ENCODE peak calls at places on chromosome 3, in eight cellular contexts. V, F, D, T, K, H, Y and C are unnamed samples.

GRCh38 chr3:13865581-13866405 is 14.1 kb downstream of the WNT7A start:
- DNase-seq in K (no peak), D (no peak), Y (no peak), T (no peak), H (no peak), V (no peak), F (no peak), C (no peak)

GRCh38 chr3:147360936-147361670 is 45.2 kb downstream of the ZIC4 start:
- DNase-seq in H (no peak), F (no peak), D (peak), K (peak), V (peak), T (no peak), Y (no peak), C (no peak)

GRCh38 chr3:64056616-64057165 is 33.4 kb upstream of the PSMD6 start:
- DNase-seq in Y (no peak), H (no peak), V (peak), D (no peak), K (peak), T (no peak), F (peak), C (no peak)

GRCh38 chr3:57952208-57952631 is 56.0 kb upstream of the FLNB start:
- DNase-seq in K (peak), T (peak), H (no peak), F (peak), D (peak), V (peak), Y (no peak), C (peak)

GRCh38 chr3:27596334-27596841 is 112.2 kb upstream of the SLC4A7 start:
- DNase-seq in Y (peak), H (no peak), T (no peak), F (no peak), V (peak), K (peak), D (no peak), C (no peak)

GRCh38 chr3:18376682-18377081 is 48.5 kb downstream of the SATB1 start:
- DNase-seq in K (no peak), H (no peak), F (no peak), D (no peak), T (no peak), Y (no peak), V (no peak), C (no peak)

GRCh38 chr3:138389841-138390581 is 41.6 kb downstream of the MRAS start:
- DNase-seq in V (peak), K (peak), Y (no peak), D (peak), H (no peak), F (peak), T (no peak), C (no peak)

GRCh38 chr3:66452247-66453040 is 48.4 kb downstream of the LRIG1 start:
- DNase-seq in Y (no peak), K (no peak), T (peak), D (no peak), H (no peak), F (no peak), V (no peak), C (no peak)

GRCh38 chr3:42682301-42683070 is 2.9 kb upstream of the KLHL40 start:
- DNase-seq in H (no peak), D (no peak), F (no peak), V (no peak), Y (no peak), K (no peak), T (no peak), C (no peak)

GRCh38 chr3:13642597-13642996 is 93.7 kb downstream of the FBLN2 start:
- DNase-seq in K (peak), D (no peak), H (no peak), F (no peak), T (no peak), V (peak), Y (no peak), C (no peak)

GRCh38 chr3:127802620-127803019 is 19.7 kb downstream of the MGLL start:
- DNase-seq in H (no peak), F (no peak), K (no peak), D (no peak), V (no peak), Y (no peak), T (no peak), C (no peak)

GRCh38 chr3:185583925-185584324 is 2.2 kb upstream of the SENP2 start:
- DNase-seq in T (no peak), V (no peak), F (no peak), D (peak), H (no peak), Y (no peak), K (no peak), C (no peak)

GRCh38 chr3:185585523-185585861 is 603 bp upstream of the SENP2 start:
- DNase-seq in Y (no peak), F (no peak), V (no peak), K (no peak), H (no peak), D (no peak), T (no peak), C (no peak)

GRCh38 chr3:185582871-185583270 is 3.2 kb upstream of the SENP2 start:
- DNase-seq in V (no peak), T (no peak), Y (no peak), K (no peak), F (no peak), H (no peak), D (no peak), C (no peak)

GRCh38 chr3:185584681-185585080 is 1.4 kb upstream of the SENP2 start:
- DNase-seq in K (no peak), Y (no peak), D (no peak), V (no peak), F (no peak), T (no peak), H (no peak), C (no peak)

GRCh38 chr3:185582236-185582635 is 3.9 kb upstream of the SENP2 start:
- DNase-seq in F (no peak), H (no peak), D (peak), Y (no peak), T (no peak), V (no peak), K (no peak), C (no peak)
- H3K4me3 ChIP-seq in F (no peak), H (no peak), D (peak), Y (no peak), T (no peak), V (no peak), K (no peak), C (no peak)

DNA sequence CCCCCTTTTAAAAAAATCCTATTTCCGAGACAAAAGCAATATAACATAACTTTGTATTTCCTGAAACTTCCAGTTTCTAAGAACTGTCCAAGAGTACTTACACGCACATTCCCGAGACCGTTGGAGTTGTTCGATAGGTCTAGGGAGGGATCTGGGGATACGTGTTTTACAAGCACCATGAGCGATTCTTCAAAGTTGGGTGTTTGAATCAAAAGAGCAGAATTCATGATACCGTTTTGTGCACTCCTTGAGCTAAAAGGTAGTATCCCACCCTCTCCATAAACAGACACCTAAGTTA is 704 bp upstream of the EDEM1 start:
- DNase-seq in Y (peak), F (no peak), V (peak), K (peak), T (no peak), H (no peak), D (peak), C (no peak)
- H3K4me3 ChIP-seq in Y (peak), F (peak), V (peak), K (peak), T (peak), H (no peak), D (peak), C (peak)

DNA sequence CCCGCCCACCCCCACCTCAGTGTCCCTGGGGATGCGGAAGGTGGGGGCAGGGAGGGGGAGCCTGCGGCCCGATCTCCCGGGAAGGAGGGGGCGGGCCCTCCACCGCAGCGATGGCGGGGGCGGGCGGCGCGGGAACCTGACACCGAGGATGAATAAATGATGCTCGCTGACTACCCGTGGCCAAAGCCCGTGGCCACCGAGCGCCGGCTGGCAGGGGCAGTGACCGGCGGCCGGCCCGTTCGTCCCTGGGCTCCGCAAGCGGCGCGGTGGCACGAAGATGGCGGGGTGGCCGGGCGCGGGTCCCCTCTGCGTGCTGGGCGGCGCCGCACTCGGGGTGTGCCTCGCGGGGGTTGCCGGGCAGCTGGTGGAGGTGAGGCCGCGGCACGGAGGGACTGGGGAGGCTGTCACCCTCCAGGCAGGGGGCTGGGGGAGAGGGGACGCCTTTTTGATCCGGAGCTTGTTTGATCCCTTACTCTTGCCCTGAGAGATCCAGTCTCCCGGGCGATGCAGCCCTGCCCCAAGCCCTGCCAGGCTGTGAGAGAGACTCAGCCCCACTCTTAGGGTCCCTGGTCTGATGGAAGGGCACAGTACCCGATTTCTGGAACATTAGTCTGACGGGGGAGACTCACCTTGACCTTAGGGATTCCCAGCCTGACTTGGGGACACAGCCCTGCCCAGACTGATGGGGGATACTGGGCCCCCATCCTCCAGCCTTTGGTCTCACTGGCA is at the start of gene TMIE:
- DNase-seq in F (no peak), K (peak), Y (no peak), V (no peak), T (no peak), D (peak), H (no peak), C (no peak)
- H3K4me3 ChIP-seq in F (peak), K (peak), Y (no peak), V (no peak), T (peak), D (peak), H (no peak), C (peak)

GRCh38 chr3:112132554-112132953 is 494 bp downstream of the GCSAM start:
- DNase-seq in F (no peak), V (no peak), H (no peak), D (no peak), K (no peak), T (no peak), Y (no peak), C (no peak)

GRCh38 chr3:112133606-112134334 is 722 bp upstream of the GCSAM start:
- DNase-seq in K (no peak), D (no peak), V (no peak), H (no peak), T (no peak), F (no peak), Y (no peak), C (no peak)

GRCh38 chr3:112134335-112135124 is 1.5 kb upstream of the GCSAM start:
- DNase-seq in Y (no peak), H (no peak), F (no peak), D (no peak), K (no peak), V (no peak), T (no peak), C (no peak)

GRCh38 chr3:112132088-112132487 is 960 bp downstream of the GCSAM start:
- DNase-seq in K (no peak), T (no peak), F (no peak), H (no peak), Y (no peak), D (no peak), V (no peak), C (no peak)

DNA sequence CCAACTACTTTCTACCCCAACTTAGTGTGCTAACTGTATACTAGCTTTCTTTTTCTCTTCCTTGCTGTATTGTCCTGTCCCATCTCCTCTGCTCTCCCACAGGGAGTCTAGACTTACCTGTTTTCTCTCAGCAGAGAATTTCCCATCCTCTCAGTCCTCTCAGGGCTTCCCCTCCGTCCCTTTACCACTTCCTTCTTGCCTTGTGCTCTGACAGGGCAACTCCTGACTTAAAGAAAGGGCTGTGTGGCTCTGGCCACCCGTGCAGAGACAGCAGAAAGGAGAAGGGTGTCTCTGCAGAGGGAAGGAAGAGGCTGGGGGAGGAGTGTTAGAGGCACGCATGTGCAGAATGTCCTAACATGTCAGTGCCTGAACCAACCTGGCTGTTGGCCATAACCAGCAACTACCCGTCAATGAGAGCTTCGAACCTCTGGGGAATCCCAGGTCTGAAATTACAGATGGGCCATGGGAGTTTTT is at the start of gene GCSAM:
- DNase-seq in Y (peak), F (no peak), D (no peak), K (no peak), V (no peak), T (peak), H (peak), C (no peak)
- H3K4me3 ChIP-seq in Y (no peak), F (no peak), D (no peak), K (no peak), V (no peak), T (no peak), H (no peak), C (no peak)

GRCh38 chr3:194488007-194488742 is 1.4 kb upstream of the ATP13A3 start:
- DNase-seq in Y (peak), D (no peak), T (no peak), K (no peak), F (no peak), V (no peak), H (no peak), C (peak)
- H3K4me3 ChIP-seq in Y (peak), D (no peak), T (peak), K (no peak), F (peak), V (no peak), H (no peak), C (peak)